ENCODE peak calls at places on chromosome 11, in four cellular contexts. M is mammary epithelial cell, R is SK-N-MC, B is GM23338. C is an unnamed sample.

GRCh38 chr11:57946628-57947027 is 77.1 kb upstream of the OR9Q1 start:
- DNase-seq in M (no peak), R (no peak), B (no peak), C (no peak)

GRCh38 chr11:105582497-105582896 is 27.4 kb upstream of the GRIA4 start:
- DNase-seq in M (peak; percentile 0), R (no peak), B (no peak), C (no peak)

GRCh38 chr11:69915501-69916250 is 96.5 kb upstream of the FGF3 start:
- DNase-seq in M (peak; percentile 31), R (no peak), B (peak; percentile 93), C (no peak)

GRCh38 chr11:75510011-75510595 is 15.6 kb downstream of the GDPD5 start:
- DNase-seq in M (no peak), R (no peak), B (no peak), C (no peak)

GRCh38 chr11:121452609-121453150 is at the start of gene SORL1-AS1:
- DNase-seq in M (peak; percentile 48), R (no peak), B (peak; percentile 54), C (no peak)

GRCh38 chr11:90223248-90223585 is 368 bp upstream of the CHORDC1 start:
- DNase-seq in M (no peak), R (no peak), B (no peak), C (no peak)

GRCh38 chr11:107496011-107496410 is 38.4 kb upstream of the CWF19L2 start:
- DNase-seq in M (peak; percentile 43), R (no peak), B (no peak), C (no peak)

GRCh38 chr11:59187020-59187419 is 15.1 kb downstream of the DTX4 start:
- DNase-seq in M (no peak), R (no peak), B (no peak), C (no peak)

GRCh38 chr11:446886-447285 is 3.2 kb upstream of the PTDSS2 start:
- DNase-seq in M (peak; percentile 60), R (no peak), B (no peak), C (peak; percentile 54)

GRCh38 chr11:45185228-45185729 is 38.8 kb downstream of the PRDM11 start:
- DNase-seq in M (no peak), R (no peak), B (no peak), C (no peak)

GRCh38 chr11:72308226-72309073 is 64.5 kb upstream of the PHOX2A start:
- DNase-seq in M (peak; percentile 58), R (peak; percentile 91), B (no peak), C (peak; percentile 33)

GRCh38 chr11:75325713-75326438 is 25.6 kb downstream of the ARRB1 start:
- DNase-seq in M (peak; percentile 91), R (no peak), B (no peak), C (peak; percentile 41)

GRCh38 chr11:118998822-118999221 is 884 bp downstream of the CENATAC start:
- DNase-seq in M (peak; percentile 80), R (no peak), B (peak; percentile 72), C (peak; percentile 64)

GRCh38 chr11:105321696-105322095 is 182.1 kb upstream of the CARD18 start:
- DNase-seq in M (no peak), R (no peak), B (no peak), C (no peak)

GRCh38 chr11:117843666-117844484 is 19.3 kb upstream of the FXYD2 start:
- DNase-seq in M (peak; percentile 24), R (no peak), B (peak; percentile 83), C (no peak)

GRCh38 chr11:36377759-36378553 is 81.9 kb downstream of the PRR5L start:
- DNase-seq in M (no peak), R (no peak), B (no peak), C (no peak)

GRCh38 chr11:36374726-36375125 is 78.6 kb downstream of the PRR5L start:
- DNase-seq in M (no peak), R (no peak), B (no peak), C (no peak)

GRCh38 chr11:36375348-36376314 is 79.5 kb downstream of the PRR5L start:
- DNase-seq in M (no peak), R (no peak), B (peak; percentile 66), C (no peak)

GRCh38 chr11:36376888-36377758 is 81.0 kb downstream of the PRR5L start:
- DNase-seq in M (peak; percentile 54), R (no peak), B (peak; percentile 87), C (no peak)

GRCh38 chr11:36376315-36376887 is 80.3 kb downstream of the PRR5L start:
- DNase-seq in M (peak; percentile 43), R (no peak), B (peak; percentile 75), C (no peak)
- TF ChIP-seq EZH2 in M (no peak), R (no peak), B (no peak), C (no peak)

GRCh38 chr11:67282155-67282875 is 6.8 kb upstream of the ANKRD13D start:
- DNase-seq in M (no peak), R (no peak), B (no peak), C (no peak)

GRCh38 chr11:67280341-67280790 is 8.7 kb upstream of the ANKRD13D start:
- DNase-seq in M (no peak), R (no peak), B (no peak), C (no peak)

GRCh38 chr11:67281552-67282150 is 7.5 kb upstream of the ANKRD13D start:
- DNase-seq in M (no peak), R (no peak), B (no peak), C (no peak)

GRCh38 chr11:67279589-67280340 is 9.3 kb upstream of the ANKRD13D start:
- DNase-seq in M (no peak), R (no peak), B (no peak), C (no peak)

GRCh38 chr11:67280791-67281551 is 8.1 kb upstream of the ANKRD13D start:
- DNase-seq in M (no peak), R (no peak), B (no peak), C (no peak)
- H3K4me3 ChIP-seq in M (no peak overlapping the region), R (no peak overlapping the region), B (no peak overlapping the region), C (no peak overlapping the region)

GRCh38 chr11:27024865-27025264 is 15.8 kb upstream of the BBOX1 start:
- DNase-seq in M (no peak), R (no peak), B (no peak), C (no peak)

GRCh38 chr11:27025957-27026356 is 14.7 kb upstream of the BBOX1 start:
- DNase-seq in M (no peak), R (no peak), B (no peak), C (no peak)

GRCh38 chr11:27028653-27029052 is 12.0 kb upstream of the BBOX1 start:
- DNase-seq in M (no peak), R (no peak), B (no peak), C (no peak)

GRCh38 chr11:27022659-27023251 is 17.9 kb upstream of the BBOX1 start:
- DNase-seq in M (no peak), R (no peak), B (no peak), C (no peak)

DNA sequence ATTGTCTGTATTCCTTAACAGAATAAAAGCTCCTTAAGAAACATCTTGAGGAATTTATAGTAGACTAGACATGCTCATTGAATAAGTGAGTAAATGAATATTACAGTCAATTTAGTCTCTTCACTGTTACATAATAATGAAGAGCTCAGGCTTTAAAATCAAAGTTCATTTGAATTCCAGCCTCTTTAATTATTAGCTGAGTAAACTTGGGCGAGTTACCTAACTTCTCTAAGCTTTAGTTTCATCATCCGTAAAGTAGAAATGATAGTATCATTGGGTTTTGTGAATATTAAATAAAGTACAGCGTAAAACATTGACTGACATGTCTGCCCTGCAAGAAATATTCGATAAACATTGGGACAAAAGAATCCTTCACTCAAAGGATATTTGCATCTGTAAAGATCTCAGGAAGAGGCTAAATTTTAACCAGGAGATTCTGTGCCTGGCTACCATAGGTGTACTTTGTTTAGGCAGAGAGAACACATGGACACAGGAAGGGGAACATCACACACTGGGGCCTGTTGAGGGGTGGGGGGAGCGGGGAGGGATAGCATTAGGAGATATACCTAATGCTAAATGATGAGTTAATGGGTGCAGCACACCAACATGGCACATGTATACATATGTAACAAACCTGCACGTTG is 15.2 kb upstream of the BBOX1 start:
- DNase-seq in M (no peak), R (no peak), B (no peak), C (no peak)
- TF ChIP-seq EZH2 in M (no peak), R (no peak), B (no peak), C (no peak)

GRCh38 chr11:34655335-34656008 is 34.6 kb downstream of the EHF start:
- DNase-seq in M (peak; percentile 76), R (no peak), B (no peak), C (no peak)

GRCh38 chr11:34658071-34659015 is 37.5 kb downstream of the EHF start:
- DNase-seq in M (no peak), R (no peak), B (no peak), C (no peak)

GRCh38 chr11:34653851-34654490 is 33.1 kb downstream of the EHF start:
- DNase-seq in M (peak; percentile 98), R (no peak), B (no peak), C (peak; percentile 62)

GRCh38 chr11:34654491-34655334 is 33.8 kb downstream of the EHF start:
- DNase-seq in M (peak; percentile 71), R (no peak), B (peak; percentile 70), C (no peak)

DNA sequence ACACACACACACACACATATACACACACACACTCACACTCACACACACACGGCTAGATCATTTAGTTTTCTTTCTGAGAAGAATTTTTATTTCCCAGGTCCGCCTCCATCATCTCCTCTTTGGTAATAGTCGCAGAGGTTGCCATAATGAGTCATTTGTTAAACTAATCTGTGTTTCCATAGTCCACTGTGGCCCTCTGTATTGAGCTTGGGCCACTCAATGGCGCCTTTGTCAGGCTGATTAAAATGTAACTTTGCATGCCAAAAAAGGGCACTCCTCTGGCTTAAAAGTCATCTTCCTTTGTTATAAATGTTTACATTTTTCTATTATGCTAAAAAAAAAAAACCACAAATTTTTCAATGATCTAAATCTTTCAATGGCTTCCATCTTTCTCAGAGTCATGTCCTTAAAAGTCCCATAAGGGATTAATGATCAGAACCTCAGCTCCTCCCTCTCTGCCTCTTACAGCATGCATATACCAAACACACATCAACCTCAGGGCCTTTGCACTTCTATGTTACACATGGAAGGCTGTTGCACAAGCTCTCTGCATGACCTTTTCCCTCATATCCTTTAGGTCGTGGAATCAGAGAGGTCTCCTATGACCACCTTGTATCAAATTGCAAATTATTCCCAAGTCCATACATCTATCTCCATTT is 35.3 kb downstream of the EHF start:
- DNase-seq in M (peak; percentile 60), R (no peak), B (no peak), C (no peak)
- H3K4me3 ChIP-seq in M (no peak overlapping the region), R (no peak overlapping the region), B (no peak overlapping the region), C (no peak overlapping the region)

GRCh38 chr11:35419713-35420333 is 465 bp upstream of the SLC1A2 start:
- DNase-seq in M (no peak), R (no peak), B (peak; percentile 22), C (no peak)

GRCh38 chr11:35424157-35424945 is 5.0 kb upstream of the SLC1A2 start:
- DNase-seq in M (no peak), R (no peak), B (no peak), C (no peak)

GRCh38 chr11:35418282-35418846 is 994 bp downstream of the SLC1A2 start:
- DNase-seq in M (no peak), R (no peak), B (peak; percentile 80), C (no peak)

GRCh38 chr11:35418847-35419712 is at the start of gene SLC1A2:
- DNase-seq in M (no peak), R (no peak), B (peak; percentile 81), C (no peak)

DNA sequence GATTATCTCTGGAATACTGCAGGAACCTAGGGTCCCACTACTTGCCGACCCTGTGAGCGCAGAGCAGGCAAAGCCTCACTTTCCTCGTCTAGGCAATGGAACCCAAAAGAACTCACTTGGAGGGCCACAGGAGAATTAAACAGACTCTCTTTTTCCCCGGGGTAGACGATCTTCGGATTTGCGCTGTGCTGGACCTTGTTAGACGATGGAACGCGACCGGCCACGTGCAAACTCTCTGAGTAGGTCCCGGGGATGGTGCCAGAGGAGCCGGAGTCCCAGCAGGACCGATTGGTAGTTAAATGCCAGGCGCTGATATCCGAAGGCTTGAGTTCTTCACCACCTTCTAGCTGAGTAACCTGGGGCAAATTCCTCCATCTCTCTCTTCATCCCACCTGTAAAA is 1.0 kb upstream of the SLC1A2 start:
- DNase-seq in M (no peak), R (no peak), B (peak; percentile 53), C (no peak)
- TF ChIP-seq EZH2 in M (no peak), R (no peak), B (no peak), C (no peak)

C was measured in keratinocyte.